ENCODE peak calls at places on chromosome 3, in six cellular contexts. One of them, this sample, is unnamed.

GRCh38 chr3:48899298-48899697 is 616 bp upstream of the SLC25A20 start:
- DNase-seq in IMR-90: no peak
- DNase-seq in mesenchymal stem cell: peak; percentile 9
- DNase-seq in neuronal stem cell: no peak
- DNase-seq in H9: no peak
- DNase-seq in H1: no peak
- DNase-seq in this sample: no peak

GRCh38 chr3:113055201-113055600 is 64.4 kb downstream of the GTPBP8 start:
- DNase-seq in IMR-90: no peak
- DNase-seq in neuronal stem cell: no peak
- DNase-seq in mesenchymal stem cell: no peak
- DNase-seq in H9: no peak
- DNase-seq in H1: no peak
- DNase-seq in this sample: no peak

GRCh38 chr3:44862221-44862637 is 517 bp downstream of the TMEM42 start:
- DNase-seq in H1: no peak
- DNase-seq in H9: no peak
- DNase-seq in IMR-90: peak; percentile 19
- DNase-seq in mesenchymal stem cell: peak; percentile 40
- DNase-seq in neuronal stem cell: peak; percentile 8
- DNase-seq in this sample: peak; percentile 63

GRCh38 chr3:105352976-105353375 is 13.7 kb upstream of the ALCAM start:
- DNase-seq in mesenchymal stem cell: peak; percentile 33
- DNase-seq in IMR-90: peak; percentile 58
- DNase-seq in H1: no peak
- DNase-seq in neuronal stem cell: no peak
- DNase-seq in H9: no peak
- DNase-seq in this sample: no peak

GRCh38 chr3:183515968-183516851 is 39.3 kb downstream of the KLHL6 start:
- DNase-seq in mesenchymal stem cell: no peak
- DNase-seq in H9: no peak
- DNase-seq in neuronal stem cell: no peak
- DNase-seq in H1: no peak
- DNase-seq in IMR-90: no peak
- DNase-seq in this sample: no peak

GRCh38 chr3:194885766-194886165 is 200.1 kb downstream of the FAM43A start:
- DNase-seq in neuronal stem cell: no peak
- DNase-seq in IMR-90: no peak
- DNase-seq in H9: peak; percentile 4
- DNase-seq in H1: peak; percentile 1
- DNase-seq in mesenchymal stem cell: no peak
- DNase-seq in this sample: no peak

GRCh38 chr3:42032693-42033349 is 58.3 kb upstream of the TRAK1 start:
- DNase-seq in IMR-90: peak; percentile 98
- DNase-seq in H9: no peak
- DNase-seq in mesenchymal stem cell: peak; percentile 98
- DNase-seq in neuronal stem cell: peak; percentile 71
- DNase-seq in H1: no peak
- DNase-seq in this sample: peak; percentile 61

GRCh38 chr3:174891524-174892203 is 32.5 kb downstream of the NAALADL2 start:
- DNase-seq in neuronal stem cell: no peak
- DNase-seq in H9: no peak
- DNase-seq in mesenchymal stem cell: no peak
- DNase-seq in H1: peak; percentile 48
- DNase-seq in IMR-90: peak; percentile 9
- DNase-seq in this sample: peak; percentile 31

GRCh38 chr3:139762307-139762706 is 84.5 kb upstream of the NMNAT3 start:
- DNase-seq in neuronal stem cell: no peak
- DNase-seq in mesenchymal stem cell: no peak
- DNase-seq in H9: no peak
- DNase-seq in H1: no peak
- DNase-seq in IMR-90: no peak
- DNase-seq in this sample: no peak

GRCh38 chr3:84904819-84905555 is 53.8 kb upstream of the CADM2 start:
- DNase-seq in H1: peak; percentile 46
- DNase-seq in mesenchymal stem cell: no peak
- DNase-seq in neuronal stem cell: no peak
- DNase-seq in IMR-90: no peak
- DNase-seq in H9: peak; percentile 67
- DNase-seq in this sample: no peak

GRCh38 chr3:197021729-197022404 is 7.8 kb downstream of the MELTF start:
- DNase-seq in mesenchymal stem cell: no peak
- DNase-seq in H1: no peak
- DNase-seq in IMR-90: no peak
- DNase-seq in neuronal stem cell: no peak
- DNase-seq in H9: no peak
- DNase-seq in this sample: no peak

GRCh38 chr3:138103466-138103865 is 11.9 kb downstream of the DZIP1L start:
- DNase-seq in H9: no peak
- DNase-seq in H1: no peak
- DNase-seq in neuronal stem cell: no peak
- DNase-seq in mesenchymal stem cell: no peak
- DNase-seq in IMR-90: no peak
- DNase-seq in this sample: no peak

GRCh38 chr3:100110101-100110500 is 4.2 kb downstream of the FILIP1L start:
- DNase-seq in IMR-90: no peak
- DNase-seq in H1: no peak
- DNase-seq in neuronal stem cell: no peak
- DNase-seq in H9: no peak
- DNase-seq in mesenchymal stem cell: no peak
- DNase-seq in this sample: no peak

GRCh38 chr3:28050895-28051294 is 190.5 kb upstream of the CMC1 start:
- DNase-seq in mesenchymal stem cell: no peak
- DNase-seq in H9: no peak
- DNase-seq in IMR-90: peak; percentile 5
- DNase-seq in neuronal stem cell: no peak
- DNase-seq in H1: no peak
- DNase-seq in this sample: no peak

GRCh38 chr3:5187920-5188418 is 462 bp downstream of the EDEM1 start:
- DNase-seq in H1: peak; percentile 65
- DNase-seq in neuronal stem cell: no peak
- DNase-seq in mesenchymal stem cell: peak; percentile 47
- DNase-seq in IMR-90: peak; percentile 24
- DNase-seq in H9: peak; percentile 41
- DNase-seq in this sample: peak; percentile 65

GRCh38 chr3:89679686-89680085 is 572.3 kb downstream of the EPHA3 start:
- DNase-seq in H1: no peak
- DNase-seq in mesenchymal stem cell: no peak
- DNase-seq in H9: no peak
- DNase-seq in IMR-90: no peak
- DNase-seq in neuronal stem cell: no peak
- DNase-seq in this sample: no peak

GRCh38 chr3:27279153-27279552 is 90.0 kb downstream of the NEK10 start:
- DNase-seq in H1: no peak
- DNase-seq in mesenchymal stem cell: peak; percentile 17
- DNase-seq in H9: no peak
- DNase-seq in IMR-90: no peak
- DNase-seq in neuronal stem cell: no peak
- DNase-seq in this sample: peak; percentile 30

GRCh38 chr3:55519016-55519415 is 31.9 kb upstream of the WNT5A start:
- DNase-seq in mesenchymal stem cell: peak; percentile 39
- DNase-seq in neuronal stem cell: no peak
- DNase-seq in IMR-90: peak; percentile 80
- DNase-seq in H9: no peak
- DNase-seq in H1: no peak
- DNase-seq in this sample: no peak
- H3K9ac ChIP-seq in mesenchymal stem cell: no peak overlapping the region
- H3K9ac ChIP-seq in neuronal stem cell: no peak overlapping the region
- H3K9ac ChIP-seq in IMR-90: peak overlapping the region; percentile 19
- H3K9ac ChIP-seq in H9: no peak overlapping the region
- H3K9ac ChIP-seq in H1: no peak overlapping the region
- H3K9ac ChIP-seq in this sample: no peak overlapping the region

GRCh38 chr3:134065836-134066538 is 36.3 kb upstream of the SLCO2A1 start:
- DNase-seq in mesenchymal stem cell: no peak
- DNase-seq in neuronal stem cell: no peak
- DNase-seq in H1: peak; percentile 29
- DNase-seq in H9: no peak
- DNase-seq in IMR-90: no peak
- DNase-seq in this sample: no peak

GRCh38 chr3:134065252-134065651 is 35.5 kb upstream of the SLCO2A1 start:
- DNase-seq in IMR-90: no peak
- DNase-seq in H9: no peak
- DNase-seq in neuronal stem cell: no peak
- DNase-seq in mesenchymal stem cell: no peak
- DNase-seq in H1: peak; percentile 28
- DNase-seq in this sample: no peak

GRCh38 chr3:134067311-134068161 is 37.8 kb upstream of the SLCO2A1 start:
- DNase-seq in mesenchymal stem cell: no peak
- DNase-seq in neuronal stem cell: no peak
- DNase-seq in H9: no peak
- DNase-seq in IMR-90: no peak
- DNase-seq in H1: peak; percentile 41
- DNase-seq in this sample: no peak

GRCh38 chr3:134064081-134064480 is 34.4 kb upstream of the SLCO2A1 start:
- DNase-seq in mesenchymal stem cell: no peak
- DNase-seq in IMR-90: no peak
- DNase-seq in H1: no peak
- DNase-seq in H9: no peak
- DNase-seq in neuronal stem cell: no peak
- DNase-seq in this sample: no peak

DNA sequence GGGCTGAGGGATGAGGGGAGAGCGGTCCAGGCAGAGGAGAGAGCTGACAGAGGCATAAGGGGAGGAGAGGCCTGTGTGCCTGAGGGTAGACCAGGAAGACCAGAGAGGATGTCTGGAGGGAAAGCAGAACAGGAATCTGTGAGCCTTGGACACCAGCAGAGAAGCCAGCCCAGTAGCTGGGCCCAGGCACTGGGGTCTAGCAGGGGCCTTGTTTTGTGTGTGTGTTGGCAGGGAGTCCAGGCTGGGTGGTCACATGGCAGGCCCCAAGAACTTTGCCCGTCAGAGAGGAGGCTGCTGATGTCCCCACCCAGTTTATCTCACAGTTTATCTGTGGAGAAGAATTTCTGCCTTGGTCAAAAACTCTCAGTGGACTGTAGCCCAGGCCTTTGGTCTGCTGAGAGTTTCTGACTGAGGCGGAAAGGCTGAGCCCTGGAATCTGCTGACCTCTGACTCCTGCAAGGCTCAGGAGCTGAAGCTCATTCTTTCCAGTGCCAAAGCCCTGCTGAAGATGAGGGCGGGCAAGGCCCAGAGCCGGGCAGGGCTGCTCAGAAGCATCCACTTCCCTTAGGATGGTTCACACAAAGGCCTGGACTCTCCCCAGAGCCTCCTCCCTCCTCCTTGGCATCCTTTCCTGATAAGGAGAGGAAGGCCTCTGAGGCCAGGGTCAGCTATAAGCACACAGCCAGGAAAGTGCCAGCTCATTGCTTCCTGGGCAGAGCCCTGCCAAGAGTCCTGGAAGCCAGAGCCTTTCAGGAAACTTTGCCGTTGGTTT is 37.0 kb upstream of the SLCO2A1 start:
- DNase-seq in H1: peak; percentile 32
- DNase-seq in neuronal stem cell: no peak
- DNase-seq in mesenchymal stem cell: no peak
- DNase-seq in IMR-90: no peak
- DNase-seq in H9: no peak
- DNase-seq in this sample: no peak
- H2AK5ac ChIP-seq in H1: no peak overlapping the region
- H2AK5ac ChIP-seq in neuronal stem cell: peak overlapping the region; percentile 84
- H2AK5ac ChIP-seq in mesenchymal stem cell: no peak overlapping the region
- H2AK5ac ChIP-seq in IMR-90: no peak overlapping the region
- H2AK5ac ChIP-seq in H9: no peak overlapping the region
- H2AK5ac ChIP-seq in this sample: no peak overlapping the region

GRCh38 chr3:177596822-177597271 is 399.6 kb upstream of the TBL1XR1 start:
- DNase-seq in H9: no peak
- DNase-seq in mesenchymal stem cell: no peak
- DNase-seq in neuronal stem cell: no peak
- DNase-seq in H1: no peak
- DNase-seq in IMR-90: no peak
- DNase-seq in this sample: no peak

GRCh38 chr3:177595789-177596188 is 398.5 kb upstream of the TBL1XR1 start:
- DNase-seq in H1: no peak
- DNase-seq in IMR-90: peak; percentile 93
- DNase-seq in H9: no peak
- DNase-seq in mesenchymal stem cell: no peak
- DNase-seq in neuronal stem cell: no peak
- DNase-seq in this sample: no peak

GRCh38 chr3:177596248-177596821 is 399.1 kb upstream of the TBL1XR1 start:
- DNase-seq in IMR-90: no peak
- DNase-seq in neuronal stem cell: no peak
- DNase-seq in H9: no peak
- DNase-seq in mesenchymal stem cell: no peak
- DNase-seq in H1: no peak
- DNase-seq in this sample: no peak

GRCh38 chr3:177598110-177598833 is 401.0 kb upstream of the TBL1XR1 start:
- DNase-seq in IMR-90: no peak
- DNase-seq in H9: no peak
- DNase-seq in neuronal stem cell: no peak
- DNase-seq in mesenchymal stem cell: no peak
- DNase-seq in H1: no peak
- DNase-seq in this sample: no peak

DNA sequence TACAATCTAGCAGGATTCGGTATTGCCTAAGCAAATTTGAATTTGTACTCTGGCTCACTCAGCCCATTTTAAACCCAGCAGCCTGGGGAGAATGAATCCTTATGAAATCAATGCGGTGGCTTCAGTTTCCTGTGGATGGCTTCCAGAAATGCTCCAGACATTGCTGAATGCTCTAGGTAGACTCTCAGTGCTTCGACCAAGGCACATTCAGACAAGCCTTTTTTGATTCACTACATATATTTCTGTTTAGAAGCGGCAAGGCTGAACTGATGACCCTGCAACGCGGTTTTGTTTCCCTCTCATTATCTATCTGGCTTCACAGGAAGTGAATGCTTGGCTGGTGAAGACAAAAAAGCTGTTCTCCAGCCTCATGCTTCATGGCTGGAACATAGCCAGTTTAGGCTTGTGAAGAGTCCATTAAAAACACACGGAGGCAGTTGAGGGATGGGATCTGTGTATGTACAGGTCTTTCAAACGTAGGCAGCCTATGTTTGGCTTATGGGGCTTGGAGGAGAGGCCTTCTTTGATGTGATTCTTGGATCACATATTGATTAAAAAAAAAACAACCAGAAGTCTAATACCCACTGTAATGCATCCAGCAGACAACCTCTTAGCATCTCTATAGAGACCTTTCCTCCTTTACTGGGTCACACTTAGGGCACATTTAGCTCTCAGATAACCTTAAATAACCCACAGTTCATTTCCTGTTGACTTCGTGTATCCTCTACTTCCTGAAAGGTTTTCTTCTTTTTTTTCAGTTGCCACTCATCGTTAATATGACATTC is 400.2 kb upstream of the TBL1XR1 start:
- DNase-seq in H1: no peak
- DNase-seq in mesenchymal stem cell: peak; percentile 63
- DNase-seq in neuronal stem cell: no peak
- DNase-seq in H9: no peak
- DNase-seq in IMR-90: peak; percentile 75
- DNase-seq in this sample: no peak
- H2BK5ac ChIP-seq in H1: peak overlapping the region; percentile 29
- H2BK5ac ChIP-seq in mesenchymal stem cell: no peak overlapping the region
- H2BK5ac ChIP-seq in neuronal stem cell: no peak overlapping the region
- H2BK5ac ChIP-seq in H9: no peak overlapping the region
- H2BK5ac ChIP-seq in IMR-90: peak overlapping the region; percentile 62
- H2BK5ac ChIP-seq in this sample: no peak overlapping the region

DNA sequence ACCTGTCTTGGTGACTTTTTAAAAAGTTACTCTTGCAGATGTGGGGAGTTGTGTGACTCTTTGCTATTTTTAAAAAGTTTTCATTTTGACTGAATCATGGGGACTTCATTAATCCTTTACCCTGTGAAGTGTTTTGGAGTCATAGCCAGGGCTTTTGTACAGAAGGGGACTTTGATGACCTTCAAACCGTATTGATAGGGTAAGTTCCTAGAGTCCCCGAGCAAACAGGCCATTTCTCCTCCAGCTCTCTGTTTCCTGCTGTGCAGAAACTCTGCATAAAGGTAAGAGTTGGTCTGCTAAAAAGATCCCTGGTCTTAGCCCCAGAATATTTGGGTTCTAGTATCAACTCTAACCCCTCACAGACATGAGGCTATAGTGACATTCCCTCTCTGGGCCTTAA is 170.8 kb upstream of the BCL6 start:
- DNase-seq in neuronal stem cell: no peak
- DNase-seq in mesenchymal stem cell: no peak
- DNase-seq in H9: no peak
- DNase-seq in IMR-90: no peak
- DNase-seq in H1: no peak
- DNase-seq in this sample: no peak
- H3K9ac ChIP-seq in neuronal stem cell: no peak overlapping the region
- H3K9ac ChIP-seq in mesenchymal stem cell: no peak overlapping the region
- H3K9ac ChIP-seq in H9: no peak overlapping the region
- H3K9ac ChIP-seq in IMR-90: no peak overlapping the region
- H3K9ac ChIP-seq in H1: no peak overlapping the region
- H3K9ac ChIP-seq in this sample: no peak overlapping the region